ENCODE peak calls at places on chromosome X, in five cellular contexts. G is SK-N-SH, B is hepatocyte, X is GM23338, Q is HCT116. A is an unnamed sample.

GRCh38 chrX:125319646-125320521 is at the start of gene TEX13C:
- DNase-seq in G (no peak), B (no peak), X (peak; percentile 3), Q (no peak), A (no peak)

GRCh38 chrX:51876441-51876840 is 17.0 kb upstream of the MAGED1 start:
- DNase-seq in G (no peak), B (no peak), X (no peak), Q (no peak), A (no peak)

GRCh38 chrX:149760965-149761364 is 12.9 kb upstream of the HSFX1 start:
- DNase-seq in G (no peak), B (no peak), X (no peak), Q (no peak), A (no peak)

GRCh38 chrX:139213241-139213709 is 317.3 kb upstream of the F9 start:
- DNase-seq in G (no peak), B (peak; percentile 36), X (no peak), Q (no peak), A (no peak)

GRCh38 chrX:39012561-39013209 is 211.4 kb downstream of the MID1IP1 start:
- DNase-seq in G (peak; percentile 9), B (no peak), X (peak; percentile 0), Q (no peak), A (no peak)

GRCh38 chrX:54639018-54639345 is 109.0 kb downstream of the GNL3L start:
- DNase-seq in G (no peak), B (no peak), X (no peak), Q (no peak), A (no peak)

GRCh38 chrX:113059714-113060113 is 219.1 kb upstream of the AMOT start:
- DNase-seq in G (no peak), B (peak; percentile 6), X (no peak), Q (no peak), A (no peak)

GRCh38 chrX:72254835-72255234 is 16.0 kb upstream of the ERCC6L start:
- DNase-seq in G (peak; percentile 33), B (no peak), X (peak; percentile 28), Q (no peak), A (no peak)

GRCh38 chrX:63012574-63012973 is 338.6 kb downstream of the SPIN4 start:
- DNase-seq in G (no peak), B (no peak), X (no peak), Q (no peak), A (no peak)

GRCh38 chrX:24479924-24480722 is 15.0 kb downstream of the PDK3 start:
- DNase-seq in G (no peak), B (no peak), X (no peak), Q (no peak), A (peak; percentile 86)

DNA sequence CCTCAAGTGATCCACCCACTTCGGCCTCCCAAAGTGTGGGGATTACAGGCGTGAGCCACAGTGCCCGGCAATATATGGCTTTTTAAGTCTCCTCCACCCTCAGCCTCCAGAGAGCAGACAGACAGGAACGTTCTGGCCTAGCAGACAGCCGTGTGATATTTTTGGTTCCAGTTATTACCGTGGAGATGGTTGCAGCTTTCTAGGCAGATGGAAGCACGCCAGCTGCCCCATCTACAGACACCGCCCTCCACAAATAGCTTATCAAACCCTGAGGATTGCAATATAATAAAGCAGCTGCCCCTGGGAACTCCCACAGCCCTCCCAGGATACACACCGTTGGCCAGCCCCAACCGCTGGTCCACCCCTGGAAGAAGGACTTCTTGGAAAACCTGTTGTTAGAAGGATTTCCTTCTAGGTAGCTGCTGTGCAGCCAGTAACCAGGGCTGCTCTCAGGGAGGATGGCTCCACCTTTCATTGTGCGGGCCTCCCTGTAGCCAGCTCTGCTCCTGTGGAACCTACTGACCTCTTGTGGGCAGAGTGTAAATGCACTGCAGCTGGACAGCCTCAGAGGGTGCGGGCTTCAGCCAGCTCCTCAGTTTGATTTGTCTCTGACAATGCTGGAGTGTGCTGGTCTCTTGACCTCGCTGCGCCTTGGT is 44.0 kb downstream of the SLC25A5 start:
- DNase-seq in G (peak; percentile 80), B (peak; percentile 80), X (peak; percentile 82), Q (peak; percentile 48), A (peak; percentile 79)
- H2AFZ ChIP-seq in G (peak overlapping the region; percentile 87), B (no peak overlapping the region), X (no peak overlapping the region), Q (peak overlapping the region; percentile 54), A (no peak overlapping the region)

DNA sequence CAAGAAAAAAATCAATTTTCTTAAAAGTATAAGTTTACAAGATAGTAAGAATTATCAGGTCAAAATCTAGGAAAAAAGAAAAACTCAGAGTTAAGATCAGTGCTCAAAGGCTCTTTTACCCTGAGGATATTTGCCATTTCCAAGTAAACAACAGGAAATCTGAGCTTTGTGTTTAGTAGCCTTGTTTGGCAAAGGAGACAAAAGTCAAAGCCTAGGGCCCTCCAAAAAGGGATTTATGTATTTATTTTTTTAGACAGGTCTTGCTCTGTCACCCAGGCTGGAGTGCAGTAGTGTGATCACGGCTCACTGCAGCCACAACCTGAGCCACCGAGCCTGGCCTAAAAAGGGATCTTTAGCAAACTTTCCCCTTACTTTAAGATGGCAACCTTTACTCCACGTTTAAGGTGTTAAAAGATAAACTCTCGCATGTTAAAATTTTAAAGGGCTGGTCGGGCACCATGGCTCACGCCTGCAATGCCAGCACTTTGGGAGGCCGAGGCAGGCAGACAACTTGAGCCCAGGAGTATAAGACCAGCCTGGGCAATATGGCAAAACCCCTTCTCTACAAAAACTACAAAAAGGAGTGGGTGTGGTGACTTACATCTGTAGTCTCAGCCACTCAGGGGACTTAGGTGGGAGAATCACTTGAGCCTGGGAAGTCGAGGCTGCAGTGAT is 21.3 kb upstream of the OPHN1 start:
- DNase-seq in G (no peak), B (no peak), X (no peak), Q (no peak), A (no peak)
- TF ChIP-seq EZH2phosphoT487 in G (no peak), B (no peak), X (no peak), Q (no peak), A (no peak)

GRCh38 chrX:140971385-140971784 is 31.0 kb upstream of the SPANXB1 start:
- DNase-seq in G (no peak), B (no peak), X (no peak), Q (no peak), A (peak; percentile 16)
- H2AFZ ChIP-seq in G (no peak overlapping the region), B (no peak overlapping the region), X (no peak overlapping the region), Q (no peak overlapping the region), A (no peak overlapping the region)

DNA sequence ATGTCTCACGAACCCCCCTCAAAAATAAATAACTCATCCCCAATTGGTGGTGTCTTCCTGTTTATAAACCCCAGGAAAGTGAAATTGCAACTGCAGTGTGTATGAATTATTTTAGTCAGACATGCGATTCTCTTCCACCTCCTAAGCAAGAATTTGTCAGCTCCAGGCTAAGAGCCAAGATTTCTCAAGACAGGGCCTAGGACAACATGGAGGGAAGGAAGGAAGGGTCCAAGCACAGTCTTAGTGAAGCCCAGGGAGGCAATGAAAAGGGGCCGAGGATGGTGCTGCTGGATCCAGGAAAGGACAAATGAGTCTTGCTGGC is 20.0 kb downstream of the SH3KBP1 start:
- DNase-seq in G (no peak), B (no peak), X (no peak), Q (no peak), A (no peak)
- TF ChIP-seq EZH2phosphoT487 in G (no peak), B (no peak), X (no peak), Q (no peak), A (no peak)

DNA sequence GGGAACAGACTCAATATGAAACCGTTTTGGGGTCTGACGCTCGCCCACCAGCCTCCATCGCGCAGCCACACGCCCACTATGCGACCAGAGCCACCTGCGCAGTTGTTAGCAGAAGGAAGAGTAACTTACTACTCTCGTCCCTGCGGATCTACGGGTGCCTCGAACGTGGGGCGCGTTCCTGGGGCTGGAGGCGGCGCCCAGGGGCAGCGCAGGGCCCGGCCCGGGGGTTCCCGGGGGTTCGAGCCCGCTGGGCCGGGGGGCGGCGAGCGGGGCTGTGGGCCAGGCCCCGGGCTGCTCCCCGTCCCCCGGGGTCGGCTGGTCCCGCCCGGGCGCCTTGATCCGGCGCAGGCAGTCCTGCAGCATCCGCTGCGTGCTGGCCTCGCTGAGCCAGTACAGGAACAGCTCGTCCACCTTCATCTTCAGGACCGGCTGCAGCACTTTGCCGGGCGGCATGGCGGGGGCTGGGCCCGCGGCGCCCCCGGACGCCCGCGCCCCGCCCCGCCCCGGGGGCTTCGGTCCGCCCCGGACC is 404 bp downstream of the PPP2R3B start:
- DNase-seq in G (no peak), B (peak; percentile 14), X (peak; percentile 55), Q (no peak), A (no peak)
- H2AFZ ChIP-seq in G (peak overlapping the region; percentile 3), B (peak overlapping the region; percentile 65), X (no peak overlapping the region), Q (no peak overlapping the region), A (no peak overlapping the region)

DNA sequence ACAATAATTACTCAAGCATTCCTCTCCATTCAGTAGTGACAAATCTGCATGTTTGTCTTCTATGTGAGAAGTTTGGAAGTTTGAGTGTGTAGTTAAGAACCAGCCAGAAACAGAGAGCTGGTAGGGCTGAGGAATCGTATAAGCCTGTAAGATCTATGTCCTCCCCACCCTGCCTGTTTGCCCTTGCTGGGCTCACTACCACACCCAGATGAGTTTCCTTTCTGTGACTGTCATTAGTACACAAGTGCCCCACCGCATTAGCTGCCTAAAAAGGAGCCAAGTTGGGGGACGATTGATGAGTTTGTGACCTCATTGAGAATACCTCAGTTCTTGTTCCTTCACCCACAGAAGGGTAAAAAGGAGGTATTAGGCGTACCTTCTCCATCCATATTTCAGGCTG is 28.3 kb downstream of the DOCK11 start:
- DNase-seq in G (no peak), B (no peak), X (no peak), Q (no peak), A (no peak)
- TF ChIP-seq EZH2phosphoT487 in G (no peak), B (no peak), X (no peak), Q (no peak), A (no peak)

DNA sequence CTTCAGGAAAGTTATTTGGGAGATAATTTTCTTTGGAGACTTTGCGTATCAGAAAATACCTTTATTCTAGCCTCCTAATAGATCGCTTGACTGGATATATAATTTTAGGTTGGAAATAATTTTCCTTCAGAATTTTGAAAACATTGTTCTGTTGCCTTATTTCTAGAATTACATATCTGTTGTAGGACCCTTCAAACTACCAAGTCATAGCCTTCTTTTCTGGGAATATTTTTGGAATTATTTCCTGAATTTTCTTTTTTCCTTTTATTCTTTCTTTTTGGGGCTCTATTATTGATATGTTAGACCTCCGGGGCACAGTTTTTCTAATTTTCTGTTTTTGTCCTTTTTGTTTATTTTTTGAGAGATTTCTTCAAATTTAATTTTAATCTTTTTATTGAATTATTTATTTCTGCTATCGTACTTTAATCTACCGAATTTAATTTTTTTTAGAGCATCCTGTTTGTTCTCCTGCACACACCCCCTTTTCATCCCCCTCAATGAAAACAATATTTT is 100.5 kb downstream of the KDM6A start:
- DNase-seq in G (no peak), B (no peak), X (no peak), Q (no peak), A (no peak)
- H2AFZ ChIP-seq in G (no peak overlapping the region), B (no peak overlapping the region), X (no peak overlapping the region), Q (no peak overlapping the region), A (no peak overlapping the region)

GRCh38 chrX:83469551-83469950 is 38.5 kb upstream of the POU3F4 start:
- DNase-seq in G (peak; percentile 15), B (peak; percentile 21), X (peak; percentile 25), Q (no peak), A (peak; percentile 62)
- TF ChIP-seq EZH2phosphoT487 in G (no peak), B (no peak), X (no peak), Q (no peak), A (no peak)

A was measured in MM.1S.